ENCODE peak calls at places on chromosomes 16 and 17, in eight cellular contexts. One of them, this sample, is unnamed.

GRCh38 chr16:9128346-9129342 is 37.2 kb downstream of the HAPSTR1 start:
- DNase-seq in fibroblast of lung: no peak
- DNase-seq in NCI-H510A: no peak
- DNase-seq in epithelial cell of esophagus: peak
- DNase-seq in stimulated activated CD8-positive, alpha-beta memory T cell treated with anti-CD3 and anti-CD28 coated beads, Interleukin-4, amount 100 ng/mL, for 4 hours: no peak
- DNase-seq in upper lobe of right lung: no peak
- DNase-seq in central memory CD8-positive, alpha-beta T cell: no peak
- DNase-seq in ascending aorta: no peak
- DNase-seq in this sample: no peak

GRCh38 chr17:68707032-68707431 is 105.9 kb upstream of the FAM20A start:
- DNase-seq in stimulated activated CD8-positive, alpha-beta memory T cell treated with anti-CD3 and anti-CD28 coated beads, Interleukin-4, amount 100 ng/mL, for 4 hours: no peak
- DNase-seq in upper lobe of right lung: no peak
- DNase-seq in central memory CD8-positive, alpha-beta T cell: no peak
- DNase-seq in epithelial cell of esophagus: peak
- DNase-seq in NCI-H510A: no peak
- DNase-seq in ascending aorta: no peak
- DNase-seq in fibroblast of lung: peak
- DNase-seq in this sample: peak

GRCh38 chr17:41528959-41529353 is 848 bp upstream of the KRT19 start:
- DNase-seq in fibroblast of lung: no peak
- DNase-seq in NCI-H510A: no peak
- DNase-seq in central memory CD8-positive, alpha-beta T cell: no peak
- DNase-seq in epithelial cell of esophagus: no peak
- DNase-seq in stimulated activated CD8-positive, alpha-beta memory T cell treated with anti-CD3 and anti-CD28 coated beads, Interleukin-4, amount 100 ng/mL, for 4 hours: no peak
- DNase-seq in ascending aorta: no peak
- DNase-seq in upper lobe of right lung: no peak
- DNase-seq in this sample: no peak

GRCh38 chr17:74444406-74444805 is 12.5 kb downstream of the GPRC5C start:
- DNase-seq in NCI-H510A: no peak
- DNase-seq in fibroblast of lung: no peak
- DNase-seq in central memory CD8-positive, alpha-beta T cell: no peak
- DNase-seq in epithelial cell of esophagus: no peak
- DNase-seq in upper lobe of right lung: peak
- DNase-seq in stimulated activated CD8-positive, alpha-beta memory T cell treated with anti-CD3 and anti-CD28 coated beads, Interleukin-4, amount 100 ng/mL, for 4 hours: no peak
- DNase-seq in ascending aorta: no peak
- DNase-seq in this sample: peak

GRCh38 chr17:34997355-34997862 is 17.1 kb downstream of the LIG3 start:
- DNase-seq in central memory CD8-positive, alpha-beta T cell: no peak
- DNase-seq in stimulated activated CD8-positive, alpha-beta memory T cell treated with anti-CD3 and anti-CD28 coated beads, Interleukin-4, amount 100 ng/mL, for 4 hours: no peak
- DNase-seq in epithelial cell of esophagus: no peak
- DNase-seq in upper lobe of right lung: no peak
- DNase-seq in fibroblast of lung: peak
- DNase-seq in NCI-H510A: no peak
- DNase-seq in ascending aorta: no peak
- DNase-seq in this sample: no peak

GRCh38 chr17:3976675-3977171 is 12.5 kb upstream of the ATP2A3 start:
- DNase-seq in stimulated activated CD8-positive, alpha-beta memory T cell treated with anti-CD3 and anti-CD28 coated beads, Interleukin-4, amount 100 ng/mL, for 4 hours: no peak
- DNase-seq in epithelial cell of esophagus: no peak
- DNase-seq in central memory CD8-positive, alpha-beta T cell: no peak
- DNase-seq in upper lobe of right lung: peak
- DNase-seq in NCI-H510A: no peak
- DNase-seq in ascending aorta: peak
- DNase-seq in fibroblast of lung: no peak
- DNase-seq in this sample: no peak

GRCh38 chr16:5581963-5582362 is 484.4 kb upstream of the EEF2KMT start:
- DNase-seq in NCI-H510A: no peak
- DNase-seq in fibroblast of lung: no peak
- DNase-seq in central memory CD8-positive, alpha-beta T cell: no peak
- DNase-seq in ascending aorta: no peak
- DNase-seq in epithelial cell of esophagus: no peak
- DNase-seq in stimulated activated CD8-positive, alpha-beta memory T cell treated with anti-CD3 and anti-CD28 coated beads, Interleukin-4, amount 100 ng/mL, for 4 hours: no peak
- DNase-seq in upper lobe of right lung: no peak
- DNase-seq in this sample: no peak

GRCh38 chr16:65392831-65393565 is 271.1 kb upstream of the CDH11 start:
- DNase-seq in upper lobe of right lung: no peak
- DNase-seq in stimulated activated CD8-positive, alpha-beta memory T cell treated with anti-CD3 and anti-CD28 coated beads, Interleukin-4, amount 100 ng/mL, for 4 hours: no peak
- DNase-seq in ascending aorta: no peak
- DNase-seq in central memory CD8-positive, alpha-beta T cell: no peak
- DNase-seq in epithelial cell of esophagus: peak
- DNase-seq in fibroblast of lung: peak
- DNase-seq in NCI-H510A: no peak
- DNase-seq in this sample: no peak

GRCh38 chr17:77690271-77691161 is 268.0 kb upstream of the TNRC6C start:
- DNase-seq in upper lobe of right lung: peak
- DNase-seq in epithelial cell of esophagus: no peak
- DNase-seq in NCI-H510A: no peak
- DNase-seq in ascending aorta: no peak
- DNase-seq in central memory CD8-positive, alpha-beta T cell: no peak
- DNase-seq in stimulated activated CD8-positive, alpha-beta memory T cell treated with anti-CD3 and anti-CD28 coated beads, Interleukin-4, amount 100 ng/mL, for 4 hours: no peak
- DNase-seq in fibroblast of lung: no peak
- DNase-seq in this sample: no peak

GRCh38 chr16:67708368-67708771 is 10.7 kb downstream of the GFOD2 start:
- DNase-seq in NCI-H510A: no peak
- DNase-seq in stimulated activated CD8-positive, alpha-beta memory T cell treated with anti-CD3 and anti-CD28 coated beads, Interleukin-4, amount 100 ng/mL, for 4 hours: no peak
- DNase-seq in central memory CD8-positive, alpha-beta T cell: no peak
- DNase-seq in fibroblast of lung: peak
- DNase-seq in upper lobe of right lung: no peak
- DNase-seq in epithelial cell of esophagus: peak
- DNase-seq in ascending aorta: no peak
- DNase-seq in this sample: no peak

GRCh38 chr17:63827002-63827800 is at the start of the genes FTSJ3 and PSMC5:
- DNase-seq in upper lobe of right lung: peak
- DNase-seq in NCI-H510A: peak
- DNase-seq in fibroblast of lung: peak
- DNase-seq in central memory CD8-positive, alpha-beta T cell: peak
- DNase-seq in epithelial cell of esophagus: peak
- DNase-seq in ascending aorta: peak
- DNase-seq in stimulated activated CD8-positive, alpha-beta memory T cell treated with anti-CD3 and anti-CD28 coated beads, Interleukin-4, amount 100 ng/mL, for 4 hours: peak
- DNase-seq in this sample: peak

GRCh38 chr16:81457326-81458133 is 12.9 kb downstream of the CMIP start:
- DNase-seq in ascending aorta: no peak
- DNase-seq in NCI-H510A: no peak
- DNase-seq in stimulated activated CD8-positive, alpha-beta memory T cell treated with anti-CD3 and anti-CD28 coated beads, Interleukin-4, amount 100 ng/mL, for 4 hours: no peak
- DNase-seq in epithelial cell of esophagus: peak
- DNase-seq in central memory CD8-positive, alpha-beta T cell: no peak
- DNase-seq in upper lobe of right lung: no peak
- DNase-seq in fibroblast of lung: peak
- DNase-seq in this sample: peak

GRCh38 chr17:77727216-77727615 is 231.3 kb upstream of the TNRC6C start:
- DNase-seq in ascending aorta: no peak
- DNase-seq in epithelial cell of esophagus: no peak
- DNase-seq in upper lobe of right lung: no peak
- DNase-seq in fibroblast of lung: no peak
- DNase-seq in stimulated activated CD8-positive, alpha-beta memory T cell treated with anti-CD3 and anti-CD28 coated beads, Interleukin-4, amount 100 ng/mL, for 4 hours: no peak
- DNase-seq in NCI-H510A: no peak
- DNase-seq in central memory CD8-positive, alpha-beta T cell: no peak
- DNase-seq in this sample: no peak

GRCh38 chr16:24539850-24540484 is 601 bp downstream of the RBBP6 start:
- DNase-seq in epithelial cell of esophagus: peak
- DNase-seq in central memory CD8-positive, alpha-beta T cell: no peak
- DNase-seq in ascending aorta: no peak
- DNase-seq in stimulated activated CD8-positive, alpha-beta memory T cell treated with anti-CD3 and anti-CD28 coated beads, Interleukin-4, amount 100 ng/mL, for 4 hours: no peak
- DNase-seq in fibroblast of lung: peak
- DNase-seq in NCI-H510A: no peak
- DNase-seq in upper lobe of right lung: peak
- DNase-seq in this sample: peak

GRCh38 chr17:41672153-41672552 is 16.5 kb upstream of the EIF1 start:
- DNase-seq in fibroblast of lung: no peak
- DNase-seq in epithelial cell of esophagus: no peak
- DNase-seq in ascending aorta: no peak
- DNase-seq in upper lobe of right lung: no peak
- DNase-seq in central memory CD8-positive, alpha-beta T cell: no peak
- DNase-seq in NCI-H510A: no peak
- DNase-seq in stimulated activated CD8-positive, alpha-beta memory T cell treated with anti-CD3 and anti-CD28 coated beads, Interleukin-4, amount 100 ng/mL, for 4 hours: no peak
- DNase-seq in this sample: no peak